ENCODE peak calls at places on chromosomes 12 and 14, in ten cellular contexts. D is effector CD4-positive, alpha-beta T cell; O is hepatocyte; L is iris pigment epithelial cell; E is NCI-H774; J is heart right ventricle; B is MG63; R is dermis blood vessel endothelial cell; Y is hepatic stellate cell; Z is Calu3. G is an unnamed sample.
A peak's percentile ranks its signal among the peaks of the same experiment; 100 is the strongest.

GRCh38 chr12:101076940-101077351 is 133.1 kb downstream of the SLC5A8 start:
- DNase-seq in B (peak; percentile 4), Y (no peak), J (no peak), L (no peak), Z (no peak), E (no peak), R (no peak), O (no peak), D (no peak), G (no peak)

GRCh38 chr12:1117970-1118563 is 127.0 kb downstream of the ERC1 start:
- DNase-seq in E (peak; percentile 85), D (peak; percentile 58), J (peak; percentile 22), Y (peak; percentile 11), B (peak; percentile 52), R (peak; percentile 92), O (peak; percentile 85), Z (peak; percentile 67), L (peak; percentile 74), G (no peak)

GRCh38 chr14:41663478-41663845 is 56.8 kb downstream of the LRFN5 start:
- DNase-seq in R (no peak), E (no peak), D (no peak), B (peak; percentile 8), L (peak; percentile 53), Y (no peak), Z (no peak), J (no peak), O (no peak), G (no peak)

GRCh38 chr14:103593577-103593976 is 30.8 kb downstream of the COA8 start:
- DNase-seq in L (no peak), B (no peak), O (no peak), Z (no peak), J (no peak), D (no peak), Y (no peak), R (peak; percentile 44), E (no peak), G (no peak)

GRCh38 chr14:91755560-91755959 is 23.7 kb upstream of the CATSPERB start:
- DNase-seq in E (no peak), R (peak; percentile 1), Z (peak; percentile 32), Y (no peak), D (no peak), B (no peak), O (peak; percentile 58), J (no peak), L (peak; percentile 38), G (no peak)

GRCh38 chr12:122963928-122964240 is 2.4 kb downstream of the ABCB9 start:
- DNase-seq in L (no peak), Y (no peak), O (no peak), Z (no peak), E (no peak), D (no peak), R (peak; percentile 37), B (peak; percentile 73), J (peak; percentile 66), G (peak; percentile 96)

GRCh38 chr14:80587096-80587724 is 354.3 kb downstream of the CEP128 start:
- DNase-seq in O (peak; percentile 28), E (no peak), L (peak; percentile 77), J (no peak), Y (peak; percentile 1), D (no peak), R (peak; percentile 63), Z (no peak), B (no peak), G (no peak)

GRCh38 chr14:88270781-88271180 is 52.3 kb downstream of the KCNK10 start:
- DNase-seq in D (no peak), J (no peak), Z (peak; percentile 19), B (no peak), Y (no peak), O (peak; percentile 76), E (no peak), R (no peak), L (no peak), G (no peak)

GRCh38 chr14:64303471-64303917 is 9.3 kb upstream of the ESR2 start:
- DNase-seq in Z (no peak), E (peak; percentile 20), O (peak; percentile 56), L (peak; percentile 61), Y (peak; percentile 64), J (no peak), D (no peak), B (no peak), R (peak; percentile 75), G (peak; percentile 84)

GRCh38 chr12:47408171-47408871 is 297.5 kb downstream of the RPAP3 start:
- DNase-seq in Z (peak; percentile 44), Y (no peak), L (no peak), D (no peak), O (peak; percentile 21), E (peak; percentile 90), J (no peak), R (peak; percentile 36), B (no peak), G (peak; percentile 29)

GRCh38 chr12:11753826-11754225 is 104.4 kb downstream of the ETV6 start:
- DNase-seq in Y (no peak), E (no peak), R (no peak), B (no peak), O (no peak), Z (no peak), L (no peak), D (no peak), J (no peak), G (no peak)

GRCh38 chr12:58640314-58640713 is 280.0 kb downstream of the LRIG3 start:
- DNase-seq in B (no peak), O (no peak), D (no peak), R (no peak), Z (no peak), J (no peak), L (peak; percentile 49), E (no peak), Y (no peak), G (no peak)

GRCh38 chr14:59067135-59067894 is 121.2 kb upstream of the DAAM1 start:
- DNase-seq in O (peak; percentile 40), Z (no peak), B (no peak), R (no peak), L (peak; percentile 63), E (no peak), D (no peak), Y (no peak), J (no peak), G (no peak)

GRCh38 chr12:103882861-103883596 is 42.0 kb upstream of the NT5DC3 start:
- DNase-seq in R (no peak), E (no peak), D (no peak), B (no peak), L (peak; percentile 23), O (no peak), Y (no peak), Z (no peak), J (no peak), G (no peak)

GRCh38 chr14:91310620-91311283 is 66.2 kb upstream of the GPR68 start:
- DNase-seq in Z (no peak), J (no peak), R (no peak), L (no peak), B (no peak), D (peak; percentile 34), O (no peak), Y (no peak), E (no peak), G (no peak)

GRCh38 chr12:54526800-54527630 is 22.4 kb upstream of the PDE1B start:
- DNase-seq in D (peak; percentile 16), J (peak; percentile 32), L (peak; percentile 38), B (peak; percentile 12), E (peak; percentile 19), R (peak; percentile 56), O (peak; percentile 54), Z (peak; percentile 54), Y (no peak), G (no peak)

GRCh38 chr12:88237954-88238353 is 95.8 kb downstream of the TMTC3 start:
- DNase-seq in J (no peak), O (no peak), R (peak; percentile 32), Z (peak; percentile 13), L (peak; percentile 84), Y (no peak), D (no peak), E (no peak), B (peak; percentile 42), G (no peak)

GRCh38 chr12:113241191-113242017 is 20.1 kb downstream of the TPCN1 start:
- DNase-seq in Z (peak; percentile 75), O (peak; percentile 78), Y (peak; percentile 81), D (no peak), L (peak; percentile 95), R (peak; percentile 84), J (no peak), E (peak; percentile 83), B (peak; percentile 65), G (peak; percentile 90)

GRCh38 chr14:50342211-50343080 is 30.3 kb downstream of the DMAC2L start:
- DNase-seq in E (no peak), L (peak; percentile 83), Z (no peak), D (no peak), R (peak; percentile 76), B (peak; percentile 64), O (peak; percentile 64), Y (peak; percentile 55), J (peak; percentile 33), G (no peak)

GRCh38 chr12:110684322-110684836 is 4.5 kb downstream of the HVCN1 start:
- DNase-seq in D (no peak), E (no peak), Z (no peak), Y (no peak), J (no peak), L (peak; percentile 34), O (no peak), B (no peak), R (no peak), G (no peak)

GRCh38 chr12:1655225-1655788 is 26.3 kb downstream of the WNT5B start:
- DNase-seq in B (no peak), R (no peak), O (no peak), J (no peak), L (no peak), D (no peak), Z (no peak), Y (no peak), E (no peak), G (no peak)

GRCh38 chr12:50765325-50765911 is 1.5 kb downstream of the ATF1 start:
- DNase-seq in R (peak; percentile 71), J (no peak), O (peak; percentile 53), Z (peak; percentile 29), Y (peak; percentile 63), E (no peak), L (peak; percentile 54), D (peak; percentile 31), B (peak; percentile 26), G (peak; percentile 91)

GRCh38 chr12:104536841-104537240 is 80.1 kb downstream of the CHST11 start:
- DNase-seq in Z (no peak), J (no peak), R (no peak), D (no peak), B (no peak), E (no peak), Y (no peak), O (no peak), L (no peak), G (no peak)

GRCh38 chr12:2348477-2348852 is 295.7 kb downstream of the CACNA1C start:
- DNase-seq in E (no peak), Y (peak; percentile 70), L (no peak), D (no peak), B (no peak), R (no peak), J (no peak), O (no peak), Z (no peak), G (no peak)

GRCh38 chr14:71855399-71856036 is 76.7 kb upstream of the RGS6 start:
- DNase-seq in J (peak; percentile 67), L (peak; percentile 77), B (peak; percentile 58), E (no peak), O (peak; percentile 73), Z (peak; percentile 86), Y (peak; percentile 64), D (peak; percentile 19), R (peak; percentile 86), G (peak; percentile 84)

GRCh38 chr14:95314609-95315008 is 5.1 kb downstream of the CLMN start:
- DNase-seq in D (no peak), L (peak; percentile 54), O (peak; percentile 61), E (no peak), B (peak; percentile 65), R (peak; percentile 41), Z (peak; percentile 72), J (no peak), Y (no peak), G (peak; percentile 97)

GRCh38 chr14:102063092-102063807 is 23.6 kb downstream of the HSP90AA1 start:
- DNase-seq in Y (peak; percentile 87), J (peak; percentile 88), D (peak; percentile 57), B (no peak), Z (peak; percentile 90), O (peak; percentile 87), L (peak; percentile 86), R (peak; percentile 94), E (peak; percentile 11), G (peak; percentile 95)